ENCODE peak calls at places on chromosomes 13 and 19, in nine cellular contexts. L is lung microvascular endothelial cell; Z is cerebellar nuclear complex; S is lower lobe of right lung; J is activated CD4-positive, alpha-beta T cell treated with anti-CD3 and anti-CD28 coated beads, Interleukin-2, amount 50 U/mL, for 48 hours; C is AG04450; T is stimulated activated CD8-positive, alpha-beta memory T cell treated with anti-CD3 and anti-CD28 coated beads, Interleukin-4, amount 100 ng/mL, for 1 hour; Y is foreskin melanocyte; G is HS-27A. W is an unnamed sample.

GRCh38 chr13:52344108-52344507 is 61.9 kb downstream of the THSD1 start:
- DNase-seq in L (no peak), Z (no peak), S (no peak), J (no peak), C (no peak), T (no peak), Y (no peak), G (no peak), W (no peak)

GRCh38 chr13:106534844-106535551 is 464 bp downstream of the EFNB2 start:
- DNase-seq in L (peak), Z (no peak), S (peak), J (no peak), C (no peak), T (no peak), Y (no peak), G (no peak), W (no peak)

GRCh38 chr19:53002479-53002878 is 11.2 kb upstream of the ERVV-1 start:
- DNase-seq in L (no peak), Z (no peak), S (no peak), J (no peak), C (no peak), T (no peak), Y (no peak), G (no peak), W (no peak)

GRCh38 chr19:35228177-35228930 is at the start of gene FAM187B:
- DNase-seq in L (no peak), Z (no peak), S (no peak), J (no peak), C (no peak), T (no peak), Y (no peak), G (no peak), W (no peak)

GRCh38 chr19:18153555-18154134 is 682 bp downstream of the PIK3R2 start:
- DNase-seq in L (no peak), Z (no peak), S (peak), J (peak), C (no peak), T (no peak), Y (no peak), G (no peak), W (peak)

GRCh38 chr13:30346789-30347167 is 39.4 kb upstream of the KATNAL1 start:
- DNase-seq in L (no peak), Z (no peak), S (no peak), J (no peak), C (no peak), T (no peak), Y (no peak), G (no peak), W (no peak)

GRCh38 chr19:40392894-40393517 is 3.0 kb upstream of the HIPK4 start:
- DNase-seq in L (peak), Z (no peak), S (peak), J (no peak), C (no peak), T (no peak), Y (no peak), G (no peak), W (peak)

GRCh38 chr13:49997935-49998334 is 1.1 kb downstream of the TRIM13 start:
- DNase-seq in L (no peak), Z (no peak), S (no peak), J (no peak), C (no peak), T (no peak), Y (no peak), G (no peak), W (no peak)

GRCh38 chr13:19181021-19181620 is 503 bp downstream of the TUBA3C start:
- DNase-seq in L (no peak), Z (no peak), S (no peak), J (no peak), C (no peak), T (no peak), Y (no peak), G (no peak), W (no peak)

GRCh38 chr19:13885826-13886365 is 9.0 kb downstream of the NANOS3 start:
- DNase-seq in L (no peak), Z (no peak), S (no peak), J (no peak), C (no peak), T (no peak), Y (no peak), G (no peak), W (no peak)

GRCh38 chr19:51749979-51750378 is 1.7 kb downstream of the FPR1 start:
- DNase-seq in L (no peak), Z (no peak), S (no peak), J (no peak), C (no peak), T (no peak), Y (no peak), G (no peak), W (no peak)

GRCh38 chr19:29842471-29843179 is 30.8 kb downstream of the CCNE1 start:
- DNase-seq in L (no peak), Z (no peak), S (peak), J (no peak), C (no peak), T (no peak), Y (no peak), G (no peak), W (no peak)

GRCh38 chr13:40403509-40404241 is 262.8 kb downstream of the FOXO1 start:
- DNase-seq in L (no peak), Z (no peak), S (no peak), J (no peak), C (no peak), T (no peak), Y (no peak), G (no peak), W (no peak)

GRCh38 chr13:51912091-51912490 is 50.3 kb downstream of the CCDC70 start:
- DNase-seq in L (no peak), Z (peak), S (no peak), J (no peak), C (no peak), T (no peak), Y (no peak), G (no peak), W (no peak)

GRCh38 chr19:41807176-41807575 is 10.8 kb downstream of the CEACAM3 start:
- DNase-seq in L (no peak), Z (no peak), S (no peak), J (no peak), C (no peak), T (no peak), Y (no peak), G (no peak), W (no peak)

GRCh38 chr19:44694184-44694579 is 4.8 kb upstream of the CEACAM16 start:
- DNase-seq in L (peak), Z (no peak), S (no peak), J (peak), C (no peak), T (no peak), Y (no peak), G (no peak), W (no peak)

GRCh38 chr13:38624822-38625221 is 62.1 kb upstream of the FREM2 start:
- DNase-seq in L (no peak), Z (no peak), S (no peak), J (no peak), C (no peak), T (no peak), Y (no peak), G (no peak), W (no peak)

GRCh38 chr13:66345988-66346387 is 884.1 kb downstream of the PCDH9 start:
- DNase-seq in L (no peak), Z (no peak), S (no peak), J (no peak), C (no peak), T (no peak), Y (no peak), G (no peak), W (no peak)

GRCh38 chr19:51726049-51726448 is 2.3 kb upstream of the HAS1 start:
- DNase-seq in L (peak), Z (no peak), S (no peak), J (no peak), C (no peak), T (no peak), Y (no peak), G (no peak), W (peak)

GRCh38 chr19:18782559-18783225 is 8.4 kb downstream of the COMP start:
- DNase-seq in L (no peak), Z (no peak), S (no peak), J (no peak), C (no peak), T (no peak), Y (no peak), G (no peak), W (no peak)

W was measured in transverse colon.